ENCODE peak calls at places on chromosomes 7 and 10, in five cellular contexts. One of them, this sample, is unnamed.

GRCh38 chr7:23474098-23474828 is 4.0 kb upstream of the IGF2BP3 start:
- DNase-seq in nephron progenitor cell: peak
- DNase-seq in stimulated activated CD8-positive, alpha-beta memory T cell treated with anti-CD3 and anti-CD28 coated beads, Interleukin-15, amount 100 ng/mL, for 24 hours: no peak
- DNase-seq in heart right ventricle: no peak
- DNase-seq in D341Med: peak
- DNase-seq in this sample: peak

GRCh38 chr7:157769016-157769869 is 432.4 kb downstream of the DNAJB6 start:
- DNase-seq in nephron progenitor cell: peak
- DNase-seq in stimulated activated CD8-positive, alpha-beta memory T cell treated with anti-CD3 and anti-CD28 coated beads, Interleukin-15, amount 100 ng/mL, for 24 hours: no peak
- DNase-seq in heart right ventricle: no peak
- DNase-seq in D341Med: no peak
- DNase-seq in this sample: no peak

GRCh38 chr7:29988391-29989256 is 977 bp downstream of the SCRN1 start:
- DNase-seq in nephron progenitor cell: peak
- DNase-seq in stimulated activated CD8-positive, alpha-beta memory T cell treated with anti-CD3 and anti-CD28 coated beads, Interleukin-15, amount 100 ng/mL, for 24 hours: no peak
- DNase-seq in heart right ventricle: peak
- DNase-seq in D341Med: peak
- DNase-seq in this sample: peak

GRCh38 chr10:34740321-34740720 is 74.8 kb downstream of the PARD3 start:
- DNase-seq in nephron progenitor cell: no peak
- DNase-seq in stimulated activated CD8-positive, alpha-beta memory T cell treated with anti-CD3 and anti-CD28 coated beads, Interleukin-15, amount 100 ng/mL, for 24 hours: no peak
- DNase-seq in heart right ventricle: no peak
- DNase-seq in D341Med: no peak
- DNase-seq in this sample: no peak

GRCh38 chr10:72164617-72165016 is 51.2 kb upstream of the ANAPC16 start:
- DNase-seq in nephron progenitor cell: no peak
- DNase-seq in stimulated activated CD8-positive, alpha-beta memory T cell treated with anti-CD3 and anti-CD28 coated beads, Interleukin-15, amount 100 ng/mL, for 24 hours: no peak
- DNase-seq in heart right ventricle: no peak
- DNase-seq in D341Med: no peak
- DNase-seq in this sample: no peak

GRCh38 chr7:112550468-112551060 is 69.8 kb downstream of the LSMEM1 start:
- DNase-seq in nephron progenitor cell: no peak
- DNase-seq in stimulated activated CD8-positive, alpha-beta memory T cell treated with anti-CD3 and anti-CD28 coated beads, Interleukin-15, amount 100 ng/mL, for 24 hours: no peak
- DNase-seq in heart right ventricle: peak
- DNase-seq in D341Med: peak
- DNase-seq in this sample: no peak

GRCh38 chr7:126783613-126784012 is 469.1 kb downstream of the GRM8 start:
- DNase-seq in nephron progenitor cell: no peak
- DNase-seq in stimulated activated CD8-positive, alpha-beta memory T cell treated with anti-CD3 and anti-CD28 coated beads, Interleukin-15, amount 100 ng/mL, for 24 hours: no peak
- DNase-seq in heart right ventricle: no peak
- DNase-seq in D341Med: no peak
- DNase-seq in this sample: no peak

GRCh38 chr10:122302315-122302714 is 31.2 kb downstream of the BTBD16 start:
- DNase-seq in nephron progenitor cell: no peak
- DNase-seq in stimulated activated CD8-positive, alpha-beta memory T cell treated with anti-CD3 and anti-CD28 coated beads, Interleukin-15, amount 100 ng/mL, for 24 hours: no peak
- DNase-seq in heart right ventricle: no peak
- DNase-seq in D341Med: no peak
- DNase-seq in this sample: no peak

GRCh38 chr10:132136097-132136521 is 50.6 kb upstream of the DPYSL4 start:
- DNase-seq in nephron progenitor cell: no peak
- DNase-seq in stimulated activated CD8-positive, alpha-beta memory T cell treated with anti-CD3 and anti-CD28 coated beads, Interleukin-15, amount 100 ng/mL, for 24 hours: no peak
- DNase-seq in heart right ventricle: no peak
- DNase-seq in D341Med: no peak
- DNase-seq in this sample: peak

GRCh38 chr7:157851501-157852067 is 514.8 kb downstream of the DNAJB6 start:
- DNase-seq in nephron progenitor cell: peak
- DNase-seq in stimulated activated CD8-positive, alpha-beta memory T cell treated with anti-CD3 and anti-CD28 coated beads, Interleukin-15, amount 100 ng/mL, for 24 hours: peak
- DNase-seq in heart right ventricle: peak
- DNase-seq in D341Med: no peak
- DNase-seq in this sample: peak

GRCh38 chr7:49174396-49174795 is 250.0 kb downstream of the CDC14C start:
- DNase-seq in nephron progenitor cell: no peak
- DNase-seq in stimulated activated CD8-positive, alpha-beta memory T cell treated with anti-CD3 and anti-CD28 coated beads, Interleukin-15, amount 100 ng/mL, for 24 hours: no peak
- DNase-seq in heart right ventricle: no peak
- DNase-seq in D341Med: no peak
- DNase-seq in this sample: no peak

GRCh38 chr10:130491698-130492050 is 355.5 kb downstream of the GLRX3 start:
- DNase-seq in nephron progenitor cell: no peak
- DNase-seq in stimulated activated CD8-positive, alpha-beta memory T cell treated with anti-CD3 and anti-CD28 coated beads, Interleukin-15, amount 100 ng/mL, for 24 hours: no peak
- DNase-seq in heart right ventricle: no peak
- DNase-seq in D341Med: no peak
- DNase-seq in this sample: no peak

GRCh38 chr7:156832195-156832877 is 60.6 kb downstream of the LMBR1 start:
- DNase-seq in nephron progenitor cell: no peak
- DNase-seq in stimulated activated CD8-positive, alpha-beta memory T cell treated with anti-CD3 and anti-CD28 coated beads, Interleukin-15, amount 100 ng/mL, for 24 hours: no peak
- DNase-seq in heart right ventricle: no peak
- DNase-seq in D341Med: no peak
- DNase-seq in this sample: no peak

GRCh38 chr7:140229101-140229525 is 52.3 kb upstream of the KDM7A start:
- DNase-seq in nephron progenitor cell: no peak
- DNase-seq in stimulated activated CD8-positive, alpha-beta memory T cell treated with anti-CD3 and anti-CD28 coated beads, Interleukin-15, amount 100 ng/mL, for 24 hours: no peak
- DNase-seq in heart right ventricle: no peak
- DNase-seq in D341Med: no peak
- DNase-seq in this sample: no peak

GRCh38 chr7:150368884-150369739 is 490 bp downstream of the REPIN1 start:
- DNase-seq in nephron progenitor cell: peak
- DNase-seq in stimulated activated CD8-positive, alpha-beta memory T cell treated with anti-CD3 and anti-CD28 coated beads, Interleukin-15, amount 100 ng/mL, for 24 hours: peak
- DNase-seq in heart right ventricle: peak
- DNase-seq in D341Med: no peak
- DNase-seq in this sample: peak

GRCh38 chr7:114660007-114660406 is 245.4 kb downstream of the FOXP2 start:
- DNase-seq in nephron progenitor cell: no peak
- DNase-seq in stimulated activated CD8-positive, alpha-beta memory T cell treated with anti-CD3 and anti-CD28 coated beads, Interleukin-15, amount 100 ng/mL, for 24 hours: no peak
- DNase-seq in heart right ventricle: no peak
- DNase-seq in D341Med: no peak
- DNase-seq in this sample: no peak

GRCh38 chr10:21315321-21316220 is 209.9 kb downstream of the SKIDA1 start:
- DNase-seq in nephron progenitor cell: peak
- DNase-seq in stimulated activated CD8-positive, alpha-beta memory T cell treated with anti-CD3 and anti-CD28 coated beads, Interleukin-15, amount 100 ng/mL, for 24 hours: no peak
- DNase-seq in heart right ventricle: peak
- DNase-seq in D341Med: no peak
- DNase-seq in this sample: peak

GRCh38 chr10:77504870-77505257 is 132.7 kb downstream of the KCNMA1 start:
- DNase-seq in nephron progenitor cell: no peak
- DNase-seq in stimulated activated CD8-positive, alpha-beta memory T cell treated with anti-CD3 and anti-CD28 coated beads, Interleukin-15, amount 100 ng/mL, for 24 hours: no peak
- DNase-seq in heart right ventricle: no peak
- DNase-seq in D341Med: peak
- DNase-seq in this sample: no peak

GRCh38 chr7:147513451-147513850 is 1077.1 kb upstream of the C7orf33 start:
- DNase-seq in nephron progenitor cell: no peak
- DNase-seq in stimulated activated CD8-positive, alpha-beta memory T cell treated with anti-CD3 and anti-CD28 coated beads, Interleukin-15, amount 100 ng/mL, for 24 hours: no peak
- DNase-seq in heart right ventricle: no peak
- DNase-seq in D341Med: peak
- DNase-seq in this sample: no peak

GRCh38 chr7:41185851-41186250 is 517.0 kb downstream of the INHBA start:
- DNase-seq in nephron progenitor cell: no peak
- DNase-seq in stimulated activated CD8-positive, alpha-beta memory T cell treated with anti-CD3 and anti-CD28 coated beads, Interleukin-15, amount 100 ng/mL, for 24 hours: no peak
- DNase-seq in heart right ventricle: no peak
- DNase-seq in D341Med: no peak
- DNase-seq in this sample: no peak

GRCh38 chr7:47945261-47946015 is 2.8 kb downstream of the PKD1L1 start:
- DNase-seq in nephron progenitor cell: peak
- DNase-seq in stimulated activated CD8-positive, alpha-beta memory T cell treated with anti-CD3 and anti-CD28 coated beads, Interleukin-15, amount 100 ng/mL, for 24 hours: peak
- DNase-seq in heart right ventricle: peak
- DNase-seq in D341Med: peak
- DNase-seq in this sample: peak

GRCh38 chr10:120336910-120337540 is 120.0 kb upstream of the PLPP4 start:
- DNase-seq in nephron progenitor cell: peak
- DNase-seq in stimulated activated CD8-positive, alpha-beta memory T cell treated with anti-CD3 and anti-CD28 coated beads, Interleukin-15, amount 100 ng/mL, for 24 hours: peak
- DNase-seq in heart right ventricle: peak
- DNase-seq in D341Med: peak
- DNase-seq in this sample: peak

GRCh38 chr7:116950889-116951351 is 2.4 kb upstream of the ST7 start:
- DNase-seq in nephron progenitor cell: no peak
- DNase-seq in stimulated activated CD8-positive, alpha-beta memory T cell treated with anti-CD3 and anti-CD28 coated beads, Interleukin-15, amount 100 ng/mL, for 24 hours: no peak
- DNase-seq in heart right ventricle: no peak
- DNase-seq in D341Med: no peak
- DNase-seq in this sample: no peak

This sample was measured in WTC11.